ENCODE peak calls at places on chromosomes 5 and 9, in ten cellular contexts. One of them, this sample, is unnamed.

GRCh38 chr5:72921886-72922285 is 34.0 kb upstream of the FCHO2 start:
- DNase-seq in IMR-90: no peak
- DNase-seq in fibroblast of the aortic adventitia: no peak
- DNase-seq in AG09309: no peak
- DNase-seq in fibroblast of lung: no peak
- DNase-seq in fibroblast of pulmonary artery: no peak
- DNase-seq in pancreas: no peak
- DNase-seq in left lung: no peak
- DNase-seq in MM.1S: no peak
- DNase-seq in A549: no peak
- DNase-seq in this sample: no peak

GRCh38 chr5:43627028-43627427 is 24.0 kb downstream of the NNT start:
- DNase-seq in IMR-90: peak
- DNase-seq in fibroblast of the aortic adventitia: peak
- DNase-seq in AG09309: no peak
- DNase-seq in fibroblast of lung: peak
- DNase-seq in fibroblast of pulmonary artery: peak
- DNase-seq in pancreas: no peak
- DNase-seq in left lung: no peak
- DNase-seq in MM.1S: peak
- DNase-seq in A549: peak
- DNase-seq in this sample: peak

GRCh38 chr9:125700791-125701190 is 6.2 kb downstream of the MAPKAP1 start:
- DNase-seq in IMR-90: peak
- DNase-seq in fibroblast of the aortic adventitia: peak
- DNase-seq in AG09309: peak
- DNase-seq in fibroblast of lung: peak
- DNase-seq in fibroblast of pulmonary artery: no peak
- DNase-seq in pancreas: no peak
- DNase-seq in left lung: no peak
- DNase-seq in MM.1S: no peak
- DNase-seq in A549: no peak
- DNase-seq in this sample: no peak

GRCh38 chr5:128349044-128349629 is 188.9 kb downstream of the FBN2 start:
- DNase-seq in IMR-90: peak
- DNase-seq in fibroblast of the aortic adventitia: no peak
- DNase-seq in AG09309: no peak
- DNase-seq in fibroblast of lung: peak
- DNase-seq in fibroblast of pulmonary artery: no peak
- DNase-seq in pancreas: no peak
- DNase-seq in left lung: no peak
- DNase-seq in MM.1S: no peak
- DNase-seq in A549: peak
- DNase-seq in this sample: no peak

GRCh38 chr9:88538311-88539085 is 3.5 kb downstream of the NXNL2 start:
- DNase-seq in IMR-90: no peak
- DNase-seq in fibroblast of the aortic adventitia: no peak
- DNase-seq in AG09309: no peak
- DNase-seq in fibroblast of lung: peak
- DNase-seq in fibroblast of pulmonary artery: no peak
- DNase-seq in pancreas: no peak
- DNase-seq in left lung: no peak
- DNase-seq in MM.1S: no peak
- DNase-seq in A549: no peak
- DNase-seq in this sample: no peak

GRCh38 chr5:173888473-173889135 is 455 bp downstream of the CPEB4 start:
- DNase-seq in IMR-90: peak
- DNase-seq in fibroblast of the aortic adventitia: peak
- DNase-seq in AG09309: no peak
- DNase-seq in fibroblast of lung: no peak
- DNase-seq in fibroblast of pulmonary artery: peak
- DNase-seq in pancreas: peak
- DNase-seq in left lung: peak
- DNase-seq in MM.1S: no peak
- DNase-seq in A549: no peak
- DNase-seq in this sample: peak

GRCh38 chr5:103669615-103670014 is 107.0 kb upstream of the NUDT12 start:
- DNase-seq in IMR-90: no peak
- DNase-seq in fibroblast of the aortic adventitia: no peak
- DNase-seq in AG09309: no peak
- DNase-seq in fibroblast of lung: no peak
- DNase-seq in fibroblast of pulmonary artery: no peak
- DNase-seq in pancreas: no peak
- DNase-seq in left lung: no peak
- DNase-seq in MM.1S: no peak
- DNase-seq in A549: no peak
- DNase-seq in this sample: no peak

GRCh38 chr5:96629774-96630173 is 32.4 kb upstream of the CAST start:
- DNase-seq in IMR-90: peak
- DNase-seq in fibroblast of the aortic adventitia: peak
- DNase-seq in AG09309: peak
- DNase-seq in fibroblast of lung: peak
- DNase-seq in fibroblast of pulmonary artery: peak
- DNase-seq in pancreas: no peak
- DNase-seq in left lung: peak
- DNase-seq in MM.1S: no peak
- DNase-seq in A549: peak
- DNase-seq in this sample: peak

GRCh38 chr5:14582797-14583137 is 1.2 kb downstream of the OTULINL start:
- DNase-seq in IMR-90: no peak
- DNase-seq in fibroblast of the aortic adventitia: peak
- DNase-seq in AG09309: no peak
- DNase-seq in fibroblast of lung: no peak
- DNase-seq in fibroblast of pulmonary artery: no peak
- DNase-seq in pancreas: no peak
- DNase-seq in left lung: no peak
- DNase-seq in MM.1S: no peak
- DNase-seq in A549: no peak
- DNase-seq in this sample: no peak

GRCh38 chr5:14580037-14581034 is 1.3 kb upstream of the OTULINL start:
- DNase-seq in IMR-90: no peak
- DNase-seq in fibroblast of the aortic adventitia: peak
- DNase-seq in AG09309: peak
- DNase-seq in fibroblast of lung: peak
- DNase-seq in fibroblast of pulmonary artery: peak
- DNase-seq in pancreas: no peak
- DNase-seq in left lung: no peak
- DNase-seq in MM.1S: no peak
- DNase-seq in A549: no peak
- DNase-seq in this sample: no peak

GRCh38 chr5:14584848-14585247 is 3.3 kb downstream of the OTULINL start:
- DNase-seq in IMR-90: no peak
- DNase-seq in fibroblast of the aortic adventitia: no peak
- DNase-seq in AG09309: no peak
- DNase-seq in fibroblast of lung: no peak
- DNase-seq in fibroblast of pulmonary artery: no peak
- DNase-seq in pancreas: no peak
- DNase-seq in left lung: no peak
- DNase-seq in MM.1S: no peak
- DNase-seq in A549: no peak
- DNase-seq in this sample: no peak

GRCh38 chr5:14581333-14581890 is at the start of gene OTULINL:
- DNase-seq in IMR-90: peak
- DNase-seq in fibroblast of the aortic adventitia: peak
- DNase-seq in AG09309: no peak
- DNase-seq in fibroblast of lung: peak
- DNase-seq in fibroblast of pulmonary artery: peak
- DNase-seq in pancreas: peak
- DNase-seq in left lung: peak
- DNase-seq in MM.1S: peak
- DNase-seq in A549: peak
- DNase-seq in this sample: peak

GRCh38 chr5:14581891-14582796 is 552 bp downstream of the OTULINL start:
- DNase-seq in IMR-90: no peak
- DNase-seq in fibroblast of the aortic adventitia: peak
- DNase-seq in AG09309: no peak
- DNase-seq in fibroblast of lung: peak
- DNase-seq in fibroblast of pulmonary artery: peak
- DNase-seq in pancreas: peak
- DNase-seq in left lung: peak
- DNase-seq in MM.1S: peak
- DNase-seq in A549: peak
- DNase-seq in this sample: peak
- TF ChIP-seq CTCF in IMR-90: no peak
- TF ChIP-seq CTCF in fibroblast of the aortic adventitia: peak
- TF ChIP-seq CTCF in AG09309: peak
- TF ChIP-seq CTCF in fibroblast of lung: no peak
- TF ChIP-seq CTCF in fibroblast of pulmonary artery: no peak
- TF ChIP-seq CTCF in pancreas: no peak
- TF ChIP-seq CTCF in left lung: no peak
- TF ChIP-seq CTCF in MM.1S: peak
- TF ChIP-seq CTCF in A549: no peak
- TF ChIP-seq CTCF in this sample: peak

GRCh38 chr9:136626066-136626725 is 36.5 kb upstream of the EGFL7 start:
- DNase-seq in IMR-90: no peak
- DNase-seq in fibroblast of the aortic adventitia: no peak
- DNase-seq in AG09309: no peak
- DNase-seq in fibroblast of lung: no peak
- DNase-seq in fibroblast of pulmonary artery: no peak
- DNase-seq in pancreas: peak
- DNase-seq in left lung: no peak
- DNase-seq in MM.1S: no peak
- DNase-seq in A549: no peak
- DNase-seq in this sample: no peak

GRCh38 chr9:136625101-136626065 is 37.3 kb upstream of the EGFL7 start:
- DNase-seq in IMR-90: peak
- DNase-seq in fibroblast of the aortic adventitia: peak
- DNase-seq in AG09309: no peak
- DNase-seq in fibroblast of lung: peak
- DNase-seq in fibroblast of pulmonary artery: peak
- DNase-seq in pancreas: peak
- DNase-seq in left lung: peak
- DNase-seq in MM.1S: no peak
- DNase-seq in A549: peak
- DNase-seq in this sample: peak

GRCh38 chr9:136628287-136628686 is 34.4 kb upstream of the EGFL7 start:
- DNase-seq in IMR-90: no peak
- DNase-seq in fibroblast of the aortic adventitia: no peak
- DNase-seq in AG09309: no peak
- DNase-seq in fibroblast of lung: no peak
- DNase-seq in fibroblast of pulmonary artery: no peak
- DNase-seq in pancreas: peak
- DNase-seq in left lung: no peak
- DNase-seq in MM.1S: no peak
- DNase-seq in A549: no peak
- DNase-seq in this sample: no peak

GRCh38 chr9:136627703-136628102 is 35.0 kb upstream of the EGFL7 start:
- DNase-seq in IMR-90: no peak
- DNase-seq in fibroblast of the aortic adventitia: no peak
- DNase-seq in AG09309: no peak
- DNase-seq in fibroblast of lung: no peak
- DNase-seq in fibroblast of pulmonary artery: no peak
- DNase-seq in pancreas: no peak
- DNase-seq in left lung: no peak
- DNase-seq in MM.1S: no peak
- DNase-seq in A549: no peak
- DNase-seq in this sample: no peak

GRCh38 chr9:136626740-136627642 is 35.7 kb upstream of the EGFL7 start:
- DNase-seq in IMR-90: no peak
- DNase-seq in fibroblast of the aortic adventitia: no peak
- DNase-seq in AG09309: no peak
- DNase-seq in fibroblast of lung: no peak
- DNase-seq in fibroblast of pulmonary artery: no peak
- DNase-seq in pancreas: peak
- DNase-seq in left lung: no peak
- DNase-seq in MM.1S: no peak
- DNase-seq in A549: no peak
- DNase-seq in this sample: no peak
- TF ChIP-seq CTCF in IMR-90: no peak
- TF ChIP-seq CTCF in fibroblast of the aortic adventitia: no peak
- TF ChIP-seq CTCF in AG09309: peak
- TF ChIP-seq CTCF in fibroblast of lung: no peak
- TF ChIP-seq CTCF in fibroblast of pulmonary artery: no peak
- TF ChIP-seq CTCF in pancreas: no peak
- TF ChIP-seq CTCF in left lung: no peak
- TF ChIP-seq CTCF in MM.1S: no peak
- TF ChIP-seq CTCF in A549: no peak
- TF ChIP-seq CTCF in this sample: peak

GRCh38 chr9:110669439-110669838 is 848 bp downstream of the MUSK start:
- DNase-seq in IMR-90: no peak
- DNase-seq in fibroblast of the aortic adventitia: peak
- DNase-seq in AG09309: no peak
- DNase-seq in fibroblast of lung: peak
- DNase-seq in fibroblast of pulmonary artery: peak
- DNase-seq in pancreas: no peak
- DNase-seq in left lung: no peak
- DNase-seq in MM.1S: peak
- DNase-seq in A549: no peak
- DNase-seq in this sample: peak

GRCh38 chr9:110672873-110673508 is 4.4 kb downstream of the MUSK start:
- DNase-seq in IMR-90: no peak
- DNase-seq in fibroblast of the aortic adventitia: no peak
- DNase-seq in AG09309: no peak
- DNase-seq in fibroblast of lung: no peak
- DNase-seq in fibroblast of pulmonary artery: no peak
- DNase-seq in pancreas: no peak
- DNase-seq in left lung: no peak
- DNase-seq in MM.1S: no peak
- DNase-seq in A549: no peak
- DNase-seq in this sample: no peak

GRCh38 chr9:110668528-110669167 is at the start of gene MUSK:
- DNase-seq in IMR-90: peak
- DNase-seq in fibroblast of the aortic adventitia: no peak
- DNase-seq in AG09309: no peak
- DNase-seq in fibroblast of lung: no peak
- DNase-seq in fibroblast of pulmonary artery: no peak
- DNase-seq in pancreas: no peak
- DNase-seq in left lung: no peak
- DNase-seq in MM.1S: no peak
- DNase-seq in A549: no peak
- DNase-seq in this sample: no peak

DNA sequence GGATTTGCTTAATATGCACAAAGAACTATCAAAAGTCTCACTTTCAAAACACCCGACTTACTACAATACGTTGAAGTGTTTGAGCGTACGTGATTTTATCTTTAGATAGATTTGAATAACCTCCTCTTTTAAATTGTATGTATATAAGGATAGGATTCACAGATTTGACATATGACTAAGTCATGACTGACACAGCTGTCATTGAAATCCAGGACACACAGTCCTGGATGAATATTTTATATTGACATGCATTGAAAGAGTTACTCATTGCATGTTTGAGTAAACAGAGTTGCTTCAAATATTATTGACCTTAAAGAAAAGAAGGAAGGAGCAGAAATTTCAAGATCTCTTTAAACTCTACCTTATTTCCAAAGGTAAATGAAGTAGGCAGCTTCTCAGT is 3.3 kb downstream of the MUSK start:
- DNase-seq in IMR-90: no peak
- DNase-seq in fibroblast of the aortic adventitia: no peak
- DNase-seq in AG09309: no peak
- DNase-seq in fibroblast of lung: no peak
- DNase-seq in fibroblast of pulmonary artery: no peak
- DNase-seq in pancreas: no peak
- DNase-seq in left lung: no peak
- DNase-seq in MM.1S: no peak
- DNase-seq in A549: no peak
- DNase-seq in this sample: no peak
- TF ChIP-seq CTCF in IMR-90: no peak
- TF ChIP-seq CTCF in fibroblast of the aortic adventitia: no peak
- TF ChIP-seq CTCF in AG09309: no peak
- TF ChIP-seq CTCF in fibroblast of lung: no peak
- TF ChIP-seq CTCF in fibroblast of pulmonary artery: no peak
- TF ChIP-seq CTCF in pancreas: no peak
- TF ChIP-seq CTCF in left lung: no peak
- TF ChIP-seq CTCF in MM.1S: no peak
- TF ChIP-seq CTCF in A549: no peak
- TF ChIP-seq CTCF in this sample: no peak

DNA sequence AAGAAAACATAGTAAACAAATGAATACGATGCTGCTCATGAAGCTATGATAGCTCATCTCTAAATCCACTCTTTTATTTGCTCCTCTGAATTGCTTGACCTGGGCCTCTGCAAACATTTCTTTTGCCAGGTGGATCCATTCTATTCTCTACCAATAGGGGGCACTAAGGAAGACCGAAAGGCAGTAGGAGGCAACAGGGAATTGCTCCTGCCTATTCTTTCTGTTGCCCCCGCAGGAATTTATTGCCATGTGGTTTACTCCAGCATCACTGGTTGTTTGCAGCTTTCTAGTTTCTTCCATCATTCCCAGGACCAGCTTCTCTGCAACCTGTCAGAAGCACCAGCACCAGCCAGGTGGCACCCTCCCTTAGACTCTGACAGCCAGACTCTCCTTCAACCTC is 5.3 kb downstream of the GAPT start:
- DNase-seq in IMR-90: no peak
- DNase-seq in fibroblast of the aortic adventitia: no peak
- DNase-seq in AG09309: no peak
- DNase-seq in fibroblast of lung: no peak
- DNase-seq in fibroblast of pulmonary artery: no peak
- DNase-seq in pancreas: no peak
- DNase-seq in left lung: no peak
- DNase-seq in MM.1S: no peak
- DNase-seq in A549: no peak
- DNase-seq in this sample: no peak
- TF ChIP-seq CTCF in IMR-90: peak
- TF ChIP-seq CTCF in fibroblast of the aortic adventitia: no peak
- TF ChIP-seq CTCF in AG09309: no peak
- TF ChIP-seq CTCF in fibroblast of lung: no peak
- TF ChIP-seq CTCF in fibroblast of pulmonary artery: peak
- TF ChIP-seq CTCF in pancreas: no peak
- TF ChIP-seq CTCF in left lung: peak
- TF ChIP-seq CTCF in MM.1S: peak
- TF ChIP-seq CTCF in A549: peak
- TF ChIP-seq CTCF in this sample: peak

This sample was measured in endothelial cell of umbilical vein.